ENCODE peak calls at places on chromosomes 1 and 21, in five cellular contexts. One of them, this sample, is unnamed.

GRCh38 chr1:115557715-115558114 is 84.1 kb upstream of the VANGL1 start:
- DNase-seq in CD8-positive, alpha-beta T cell: no peak
- DNase-seq in lower lobe of right lung: no peak
- DNase-seq in esophagus squamous epithelium: no peak
- DNase-seq in lower leg skin: no peak
- DNase-seq in this sample: no peak

GRCh38 chr1:3240524-3241235 is 171.7 kb downstream of the PRDM16 start:
- DNase-seq in CD8-positive, alpha-beta T cell: no peak
- DNase-seq in esophagus squamous epithelium: no peak
- DNase-seq in lower lobe of right lung: no peak
- DNase-seq in lower leg skin: no peak
- DNase-seq in this sample: no peak

GRCh38 chr1:87236585-87236984 is 92.1 kb upstream of the LMO4 start:
- DNase-seq in lower lobe of right lung: no peak
- DNase-seq in esophagus squamous epithelium: no peak
- DNase-seq in CD8-positive, alpha-beta T cell: no peak
- DNase-seq in lower leg skin: no peak
- DNase-seq in this sample: no peak

GRCh38 chr1:53186533-53186932 is 10.1 kb upstream of the CPT2 start:
- DNase-seq in esophagus squamous epithelium: no peak
- DNase-seq in lower leg skin: no peak
- DNase-seq in CD8-positive, alpha-beta T cell: no peak
- DNase-seq in lower lobe of right lung: no peak
- DNase-seq in this sample: no peak

GRCh38 chr1:245441699-245442098 is 286.9 kb downstream of the KIF26B start:
- DNase-seq in lower lobe of right lung: no peak
- DNase-seq in lower leg skin: no peak
- DNase-seq in CD8-positive, alpha-beta T cell: no peak
- DNase-seq in esophagus squamous epithelium: no peak
- DNase-seq in this sample: no peak

GRCh38 chr1:84505167-84506001 is 802 bp upstream of the SPATA1 start:
- DNase-seq in CD8-positive, alpha-beta T cell: no peak
- DNase-seq in lower lobe of right lung: no peak
- DNase-seq in lower leg skin: no peak
- DNase-seq in esophagus squamous epithelium: no peak
- DNase-seq in this sample: no peak

GRCh38 chr1:3776231-3777030 is 3.9 kb downstream of the SMIM1 start:
- DNase-seq in lower leg skin: no peak
- DNase-seq in CD8-positive, alpha-beta T cell: no peak
- DNase-seq in lower lobe of right lung: no peak
- DNase-seq in esophagus squamous epithelium: no peak
- DNase-seq in this sample: no peak

GRCh38 chr21:37266515-37267221 is 466 bp downstream of the VPS26C start:
- DNase-seq in esophagus squamous epithelium: no peak
- DNase-seq in CD8-positive, alpha-beta T cell: no peak
- DNase-seq in lower leg skin: no peak
- DNase-seq in lower lobe of right lung: peak
- DNase-seq in this sample: no peak

GRCh38 chr1:246790364-246790763 is 66.2 kb downstream of the SCCPDH start:
- DNase-seq in CD8-positive, alpha-beta T cell: no peak
- DNase-seq in lower lobe of right lung: no peak
- DNase-seq in lower leg skin: no peak
- DNase-seq in esophagus squamous epithelium: no peak
- DNase-seq in this sample: no peak

GRCh38 chr1:196651637-196652215 is at the start of gene CFH:
- DNase-seq in lower lobe of right lung: no peak
- DNase-seq in lower leg skin: no peak
- DNase-seq in esophagus squamous epithelium: no peak
- DNase-seq in CD8-positive, alpha-beta T cell: no peak
- DNase-seq in this sample: no peak

GRCh38 chr1:207866471-207867135 is 44.3 kb downstream of the CD34 start:
- DNase-seq in lower leg skin: peak
- DNase-seq in CD8-positive, alpha-beta T cell: no peak
- DNase-seq in esophagus squamous epithelium: no peak
- DNase-seq in lower lobe of right lung: peak
- DNase-seq in this sample: no peak

GRCh38 chr1:209435654-209436566 is 147.6 kb upstream of the CAMK1G start:
- DNase-seq in lower lobe of right lung: peak
- DNase-seq in lower leg skin: peak
- DNase-seq in esophagus squamous epithelium: no peak
- DNase-seq in CD8-positive, alpha-beta T cell: peak
- DNase-seq in this sample: no peak

GRCh38 chr1:27686223-27686990 is 14.4 kb upstream of the IFI6 start:
- DNase-seq in lower lobe of right lung: peak
- DNase-seq in lower leg skin: no peak
- DNase-seq in CD8-positive, alpha-beta T cell: no peak
- DNase-seq in esophagus squamous epithelium: no peak
- DNase-seq in this sample: no peak

GRCh38 chr1:207951652-207952051 is 40.7 kb upstream of the CD34 start:
- DNase-seq in CD8-positive, alpha-beta T cell: no peak
- DNase-seq in lower lobe of right lung: no peak
- DNase-seq in esophagus squamous epithelium: no peak
- DNase-seq in lower leg skin: no peak
- DNase-seq in this sample: no peak

GRCh38 chr1:59298710-59299346 is 1.9 kb downstream of the FGGY start:
- DNase-seq in CD8-positive, alpha-beta T cell: no peak
- DNase-seq in lower lobe of right lung: no peak
- DNase-seq in esophagus squamous epithelium: no peak
- DNase-seq in lower leg skin: no peak
- DNase-seq in this sample: no peak

GRCh38 chr21:30391615-30392014 is 4.2 kb upstream of the KRTAP13-1 start:
- DNase-seq in CD8-positive, alpha-beta T cell: no peak
- DNase-seq in lower leg skin: no peak
- DNase-seq in esophagus squamous epithelium: no peak
- DNase-seq in lower lobe of right lung: no peak
- DNase-seq in this sample: no peak

GRCh38 chr21:26469789-26470188 is 103.3 kb downstream of the CYYR1 start:
- DNase-seq in lower lobe of right lung: no peak
- DNase-seq in esophagus squamous epithelium: no peak
- DNase-seq in lower leg skin: no peak
- DNase-seq in CD8-positive, alpha-beta T cell: no peak
- DNase-seq in this sample: no peak

GRCh38 chr1:113210248-113210647 is 137.2 kb downstream of the LRIG2 start:
- DNase-seq in CD8-positive, alpha-beta T cell: no peak
- DNase-seq in lower leg skin: no peak
- DNase-seq in lower lobe of right lung: no peak
- DNase-seq in esophagus squamous epithelium: no peak
- DNase-seq in this sample: no peak

GRCh38 chr1:17258758-17259130 is 9.8 kb downstream of the PADI3 start:
- DNase-seq in lower lobe of right lung: no peak
- DNase-seq in esophagus squamous epithelium: no peak
- DNase-seq in CD8-positive, alpha-beta T cell: no peak
- DNase-seq in lower leg skin: no peak
- DNase-seq in this sample: no peak

GRCh38 chr1:59771361-59771760 is 43.4 kb upstream of the HOOK1 start:
- DNase-seq in esophagus squamous epithelium: no peak
- DNase-seq in CD8-positive, alpha-beta T cell: no peak
- DNase-seq in lower leg skin: no peak
- DNase-seq in lower lobe of right lung: no peak
- DNase-seq in this sample: no peak

GRCh38 chr1:89904219-89904980 is 83.6 kb downstream of the LRRC8D start:
- DNase-seq in CD8-positive, alpha-beta T cell: no peak
- DNase-seq in lower leg skin: no peak
- DNase-seq in lower lobe of right lung: no peak
- DNase-seq in esophagus squamous epithelium: no peak
- DNase-seq in this sample: no peak

GRCh38 chr1:90114521-90115141 is 119.7 kb downstream of the ZNF326 start:
- DNase-seq in CD8-positive, alpha-beta T cell: no peak
- DNase-seq in esophagus squamous epithelium: no peak
- DNase-seq in lower lobe of right lung: no peak
- DNase-seq in lower leg skin: no peak
- DNase-seq in this sample: peak

GRCh38 chr21:30072496-30072895 is 94.1 kb downstream of the CLDN17 start:
- DNase-seq in lower lobe of right lung: no peak
- DNase-seq in esophagus squamous epithelium: no peak
- DNase-seq in lower leg skin: no peak
- DNase-seq in CD8-positive, alpha-beta T cell: no peak
- DNase-seq in this sample: no peak

GRCh38 chr1:153395136-153395685 is 4.3 kb upstream of the S100A8 start:
- DNase-seq in lower lobe of right lung: no peak
- DNase-seq in esophagus squamous epithelium: no peak
- DNase-seq in CD8-positive, alpha-beta T cell: no peak
- DNase-seq in lower leg skin: no peak
- DNase-seq in this sample: no peak

GRCh38 chr1:91876751-91877573 is 9.0 kb downstream of the TGFBR3 start:
- DNase-seq in CD8-positive, alpha-beta T cell: no peak
- DNase-seq in lower lobe of right lung: no peak
- DNase-seq in esophagus squamous epithelium: no peak
- DNase-seq in lower leg skin: no peak
- DNase-seq in this sample: no peak

GRCh38 chr1:46415514-46415913 is 21.4 kb downstream of the FAAH start:
- DNase-seq in CD8-positive, alpha-beta T cell: no peak
- DNase-seq in lower leg skin: no peak
- DNase-seq in lower lobe of right lung: no peak
- DNase-seq in esophagus squamous epithelium: no peak
- DNase-seq in this sample: no peak

GRCh38 chr1:187551061-187551460 is 722.3 kb downstream of the PLA2G4A start:
- DNase-seq in esophagus squamous epithelium: no peak
- DNase-seq in CD8-positive, alpha-beta T cell: no peak
- DNase-seq in lower leg skin: no peak
- DNase-seq in lower lobe of right lung: no peak
- DNase-seq in this sample: no peak

DNA sequence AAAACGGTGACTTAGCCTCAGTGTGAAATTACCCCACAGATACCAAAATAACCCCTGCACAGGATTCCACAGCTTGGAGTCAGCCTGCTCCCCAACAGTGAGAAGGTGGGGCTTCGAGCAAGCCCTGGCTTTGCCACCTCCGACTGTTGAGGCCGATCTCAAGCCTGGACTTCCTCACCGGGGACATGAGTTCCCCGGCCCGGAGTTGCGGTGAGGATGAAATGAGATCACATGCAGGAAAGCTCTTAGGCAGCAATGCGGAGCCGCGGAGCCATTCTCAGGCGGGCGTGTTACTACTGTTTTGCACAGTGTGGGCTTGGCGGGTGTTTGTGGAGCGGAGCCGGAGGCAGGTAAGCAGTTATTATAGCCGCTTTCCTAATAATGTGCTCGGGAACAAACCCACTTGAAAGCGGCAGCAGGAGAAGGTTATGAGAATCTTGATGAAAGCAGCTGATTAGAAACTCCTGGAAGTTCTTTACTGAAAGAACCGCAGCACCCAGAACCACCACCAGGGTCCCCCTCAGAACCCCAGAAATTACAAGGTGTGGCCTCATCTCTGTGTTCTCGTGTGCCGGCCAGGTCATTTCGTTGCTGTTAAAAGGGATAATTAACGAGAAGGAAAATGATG is 3.9 kb upstream of the CLSTN1 start:
- DNase-seq in lower leg skin: peak
- DNase-seq in lower lobe of right lung: no peak
- DNase-seq in CD8-positive, alpha-beta T cell: no peak
- DNase-seq in esophagus squamous epithelium: no peak
- DNase-seq in this sample: no peak
- TF ChIP-seq CTCF in lower leg skin: no peak
- TF ChIP-seq CTCF in lower lobe of right lung: no peak
- TF ChIP-seq CTCF in CD8-positive, alpha-beta T cell: peak
- TF ChIP-seq CTCF in esophagus squamous epithelium: no peak
- TF ChIP-seq CTCF in this sample: peak

DNA sequence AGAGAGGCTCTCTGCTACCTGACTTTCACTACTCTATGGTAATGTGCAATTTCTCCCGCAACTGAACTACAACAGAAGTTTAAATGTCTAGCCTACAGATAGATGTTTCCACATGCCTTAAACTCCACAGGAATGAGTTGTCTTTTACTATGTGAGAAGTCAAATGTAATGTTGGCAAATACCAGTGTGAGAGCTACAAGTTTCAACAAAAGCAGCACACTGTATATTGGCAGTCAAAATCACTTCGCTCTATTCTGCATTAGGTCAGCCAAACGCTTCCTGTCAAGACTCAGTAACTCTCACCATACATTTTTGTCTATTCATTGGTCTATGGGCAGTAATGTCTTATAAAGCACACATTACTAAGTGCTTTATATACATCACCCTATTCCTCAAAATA is 41.9 kb downstream of the LUZP1 start:
- DNase-seq in CD8-positive, alpha-beta T cell: no peak
- DNase-seq in esophagus squamous epithelium: no peak
- DNase-seq in lower leg skin: no peak
- DNase-seq in lower lobe of right lung: no peak
- DNase-seq in this sample: no peak
- H3K4me3 ChIP-seq in CD8-positive, alpha-beta T cell: no peak
- H3K4me3 ChIP-seq in esophagus squamous epithelium: no peak
- H3K4me3 ChIP-seq in lower leg skin: no peak
- H3K4me3 ChIP-seq in lower lobe of right lung: no peak
- H3K4me3 ChIP-seq in this sample: no peak

DNA sequence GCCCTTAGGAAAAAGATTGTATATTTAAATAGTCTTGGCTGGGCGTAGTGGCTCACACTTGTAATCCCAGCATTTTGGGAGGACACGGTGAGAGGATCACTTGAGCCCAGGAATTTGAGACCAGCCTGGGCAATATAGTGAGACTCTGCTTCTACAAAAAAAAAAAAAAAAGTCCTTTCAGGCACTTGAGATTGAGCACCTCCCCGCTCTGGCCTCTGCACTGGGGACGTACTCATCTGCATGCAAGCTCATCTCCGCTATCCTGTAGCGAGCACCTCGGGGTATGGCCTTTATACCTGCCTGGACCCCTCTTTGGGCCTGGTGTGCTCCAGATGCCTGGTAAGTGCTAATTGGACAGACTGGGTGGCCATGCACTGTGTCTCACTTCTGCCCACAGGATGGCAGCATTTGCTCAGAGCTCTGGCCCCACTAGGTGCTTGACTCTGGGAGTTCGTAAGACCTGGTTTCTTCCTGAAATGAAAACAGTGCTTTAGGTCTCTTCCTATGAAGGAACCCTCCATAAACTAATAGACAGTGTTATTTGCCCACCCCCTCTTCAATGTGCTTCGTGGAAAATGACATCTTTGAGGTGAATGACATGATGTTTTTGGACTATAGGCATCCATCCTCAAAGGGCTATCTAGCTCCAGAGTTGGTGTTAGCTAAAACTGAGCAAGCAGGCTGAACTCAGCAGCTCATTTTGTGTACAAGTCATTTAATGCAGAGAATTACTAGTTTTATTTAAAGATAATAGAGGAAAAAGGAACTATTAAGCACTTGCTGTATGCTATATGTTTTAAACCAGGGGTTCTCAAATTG is 61.7 kb upstream of the ADAR start:
- DNase-seq in lower lobe of right lung: peak
- DNase-seq in lower leg skin: peak
- DNase-seq in esophagus squamous epithelium: no peak
- DNase-seq in CD8-positive, alpha-beta T cell: peak
- DNase-seq in this sample: peak
- TF ChIP-seq CTCF in lower lobe of right lung: peak
- TF ChIP-seq CTCF in lower leg skin: no peak
- TF ChIP-seq CTCF in esophagus squamous epithelium: peak
- TF ChIP-seq CTCF in CD8-positive, alpha-beta T cell: peak
- TF ChIP-seq CTCF in this sample: peak

GRCh38 chr1:93129507-93130099 is 50.5 kb downstream of the MTF2 start:
- DNase-seq in lower lobe of right lung: no peak
- DNase-seq in esophagus squamous epithelium: no peak
- DNase-seq in CD8-positive, alpha-beta T cell: no peak
- DNase-seq in lower leg skin: no peak
- DNase-seq in this sample: no peak

GRCh38 chr1:93120614-93121013 is 41.5 kb downstream of the MTF2 start:
- DNase-seq in esophagus squamous epithelium: no peak
- DNase-seq in CD8-positive, alpha-beta T cell: no peak
- DNase-seq in lower lobe of right lung: no peak
- DNase-seq in lower leg skin: no peak
- DNase-seq in this sample: no peak

GRCh38 chr1:93123141-93123783 is 44.2 kb downstream of the MTF2 start:
- DNase-seq in CD8-positive, alpha-beta T cell: no peak
- DNase-seq in esophagus squamous epithelium: no peak
- DNase-seq in lower leg skin: no peak
- DNase-seq in lower lobe of right lung: no peak
- DNase-seq in this sample: no peak

GRCh38 chr1:93124556-93125368 is 45.7 kb downstream of the MTF2 start:
- DNase-seq in lower leg skin: no peak
- DNase-seq in esophagus squamous epithelium: no peak
- DNase-seq in lower lobe of right lung: no peak
- DNase-seq in CD8-positive, alpha-beta T cell: no peak
- DNase-seq in this sample: no peak
- H3K4me3 ChIP-seq in lower leg skin: no peak
- H3K4me3 ChIP-seq in esophagus squamous epithelium: no peak
- H3K4me3 ChIP-seq in lower lobe of right lung: no peak
- H3K4me3 ChIP-seq in CD8-positive, alpha-beta T cell: no peak
- H3K4me3 ChIP-seq in this sample: no peak